ENCODE peak calls at places on chromosomes 1 and 21, in ten cellular contexts. One of them, this sample, is unnamed.

GRCh38 chr1:98256700-98257099 is 335.9 kb upstream of the DPYD start:
- DNase-seq in heart right ventricle: no peak
- DNase-seq in psoas muscle: no peak
- DNase-seq in GM23338: no peak
- DNase-seq in IMR-90: no peak
- DNase-seq in fibroblast of mammary gland: no peak
- DNase-seq in neural crest cell: no peak
- DNase-seq in progenitor cell of endocrine pancreas: no peak
- DNase-seq in GM10248: no peak
- DNase-seq in OCI-LY7: no peak
- DNase-seq in this sample: no peak

GRCh38 chr1:171913385-171913784 is 72.1 kb downstream of the DNM3 start:
- DNase-seq in heart right ventricle: no peak
- DNase-seq in progenitor cell of endocrine pancreas: no peak
- DNase-seq in fibroblast of mammary gland: peak
- DNase-seq in psoas muscle: no peak
- DNase-seq in GM23338: no peak
- DNase-seq in GM10248: no peak
- DNase-seq in OCI-LY7: no peak
- DNase-seq in IMR-90: no peak
- DNase-seq in neural crest cell: no peak
- DNase-seq in this sample: no peak

GRCh38 chr1:234963180-234963903 is 165.3 kb downstream of the TOMM20 start:
- DNase-seq in heart right ventricle: peak
- DNase-seq in fibroblast of mammary gland: peak
- DNase-seq in GM23338: no peak
- DNase-seq in GM10248: peak
- DNase-seq in OCI-LY7: peak
- DNase-seq in psoas muscle: peak
- DNase-seq in progenitor cell of endocrine pancreas: no peak
- DNase-seq in neural crest cell: no peak
- DNase-seq in IMR-90: peak
- DNase-seq in this sample: no peak

GRCh38 chr1:200226268-200226968 is 183.4 kb downstream of the ZNF281 start:
- DNase-seq in fibroblast of mammary gland: no peak
- DNase-seq in GM10248: no peak
- DNase-seq in OCI-LY7: peak
- DNase-seq in GM23338: peak
- DNase-seq in neural crest cell: no peak
- DNase-seq in progenitor cell of endocrine pancreas: no peak
- DNase-seq in psoas muscle: no peak
- DNase-seq in heart right ventricle: no peak
- DNase-seq in IMR-90: peak
- DNase-seq in this sample: no peak

GRCh38 chr1:225670806-225671733 is 18.1 kb upstream of the ENAH start:
- DNase-seq in OCI-LY7: no peak
- DNase-seq in fibroblast of mammary gland: no peak
- DNase-seq in neural crest cell: no peak
- DNase-seq in IMR-90: no peak
- DNase-seq in psoas muscle: no peak
- DNase-seq in progenitor cell of endocrine pancreas: no peak
- DNase-seq in GM23338: no peak
- DNase-seq in heart right ventricle: no peak
- DNase-seq in GM10248: no peak
- DNase-seq in this sample: no peak

GRCh38 chr21:45386336-45386727 is 18.6 kb upstream of the COL18A1 start:
- DNase-seq in psoas muscle: peak
- DNase-seq in neural crest cell: no peak
- DNase-seq in GM23338: no peak
- DNase-seq in heart right ventricle: no peak
- DNase-seq in GM10248: no peak
- DNase-seq in fibroblast of mammary gland: no peak
- DNase-seq in progenitor cell of endocrine pancreas: no peak
- DNase-seq in IMR-90: no peak
- DNase-seq in OCI-LY7: no peak
- DNase-seq in this sample: no peak

GRCh38 chr1:108200627-108201106 is 524 bp upstream of the SLC25A24 start:
- DNase-seq in psoas muscle: no peak
- DNase-seq in fibroblast of mammary gland: peak
- DNase-seq in GM10248: peak
- DNase-seq in IMR-90: peak
- DNase-seq in progenitor cell of endocrine pancreas: no peak
- DNase-seq in OCI-LY7: peak
- DNase-seq in GM23338: peak
- DNase-seq in heart right ventricle: no peak
- DNase-seq in neural crest cell: no peak
- DNase-seq in this sample: peak

GRCh38 chr1:91173379-91173890 is 151.6 kb upstream of the ZNF644 start:
- DNase-seq in OCI-LY7: no peak
- DNase-seq in fibroblast of mammary gland: peak
- DNase-seq in heart right ventricle: no peak
- DNase-seq in GM10248: no peak
- DNase-seq in GM23338: no peak
- DNase-seq in progenitor cell of endocrine pancreas: no peak
- DNase-seq in neural crest cell: no peak
- DNase-seq in IMR-90: no peak
- DNase-seq in psoas muscle: no peak
- DNase-seq in this sample: no peak

GRCh38 chr1:41672173-41672572 is 187.7 kb upstream of the EDN2 start:
- DNase-seq in GM10248: no peak
- DNase-seq in neural crest cell: no peak
- DNase-seq in OCI-LY7: no peak
- DNase-seq in heart right ventricle: no peak
- DNase-seq in psoas muscle: no peak
- DNase-seq in IMR-90: peak
- DNase-seq in fibroblast of mammary gland: peak
- DNase-seq in progenitor cell of endocrine pancreas: no peak
- DNase-seq in GM23338: no peak
- DNase-seq in this sample: no peak

GRCh38 chr1:247386695-247387094 is 29.3 kb upstream of the NLRP3 start:
- DNase-seq in GM23338: no peak
- DNase-seq in fibroblast of mammary gland: peak
- DNase-seq in OCI-LY7: no peak
- DNase-seq in progenitor cell of endocrine pancreas: no peak
- DNase-seq in GM10248: no peak
- DNase-seq in heart right ventricle: no peak
- DNase-seq in neural crest cell: no peak
- DNase-seq in psoas muscle: no peak
- DNase-seq in IMR-90: peak
- DNase-seq in this sample: no peak

GRCh38 chr1:21590116-21590905 is 78.8 kb downstream of the RAP1GAP start:
- DNase-seq in fibroblast of mammary gland: no peak
- DNase-seq in OCI-LY7: no peak
- DNase-seq in GM23338: no peak
- DNase-seq in IMR-90: no peak
- DNase-seq in neural crest cell: no peak
- DNase-seq in heart right ventricle: no peak
- DNase-seq in progenitor cell of endocrine pancreas: no peak
- DNase-seq in GM10248: no peak
- DNase-seq in psoas muscle: no peak
- DNase-seq in this sample: no peak

DNA sequence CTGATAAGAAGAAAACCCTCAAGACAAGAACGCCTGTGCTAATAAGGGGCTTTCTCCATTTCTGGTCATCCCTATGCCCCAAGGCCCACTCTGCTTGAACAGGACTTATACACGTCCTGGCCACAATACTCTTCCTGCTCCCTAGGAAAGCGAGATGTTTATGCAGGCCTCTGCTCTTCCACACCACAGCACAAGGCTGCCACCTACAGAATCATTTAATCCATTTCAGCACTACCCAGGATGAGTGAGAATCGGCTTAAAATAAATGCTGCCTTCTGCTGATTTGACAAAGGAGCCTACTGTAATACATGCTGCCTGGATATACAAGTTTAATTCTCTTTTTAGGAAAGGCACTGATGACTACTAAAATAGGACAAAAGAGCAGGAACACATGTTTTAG is 29.4 kb downstream of the FRRS1 start:
- DNase-seq in GM23338: peak
- DNase-seq in progenitor cell of endocrine pancreas: no peak
- DNase-seq in GM10248: no peak
- DNase-seq in OCI-LY7: peak
- DNase-seq in psoas muscle: no peak
- DNase-seq in fibroblast of mammary gland: peak
- DNase-seq in heart right ventricle: no peak
- DNase-seq in neural crest cell: no peak
- DNase-seq in IMR-90: peak
- DNase-seq in this sample: peak
- TF ChIP-seq CTCF in GM23338: peak
- TF ChIP-seq CTCF in progenitor cell of endocrine pancreas: peak
- TF ChIP-seq CTCF in GM10248: no peak
- TF ChIP-seq CTCF in OCI-LY7: peak
- TF ChIP-seq CTCF in psoas muscle: peak
- TF ChIP-seq CTCF in fibroblast of mammary gland: peak
- TF ChIP-seq CTCF in heart right ventricle: peak
- TF ChIP-seq CTCF in neural crest cell: peak
- TF ChIP-seq CTCF in IMR-90: peak
- TF ChIP-seq CTCF in this sample: peak

GRCh38 chr1:246280551-246280950 is 226.5 kb downstream of the SMYD3 start:
- DNase-seq in heart right ventricle: no peak
- DNase-seq in fibroblast of mammary gland: peak
- DNase-seq in neural crest cell: no peak
- DNase-seq in progenitor cell of endocrine pancreas: no peak
- DNase-seq in psoas muscle: no peak
- DNase-seq in OCI-LY7: no peak
- DNase-seq in IMR-90: peak
- DNase-seq in GM23338: peak
- DNase-seq in GM10248: no peak
- DNase-seq in this sample: no peak
- TF ChIP-seq CTCF in heart right ventricle: no peak
- TF ChIP-seq CTCF in fibroblast of mammary gland: peak
- TF ChIP-seq CTCF in neural crest cell: peak
- TF ChIP-seq CTCF in progenitor cell of endocrine pancreas: peak
- TF ChIP-seq CTCF in psoas muscle: no peak
- TF ChIP-seq CTCF in OCI-LY7: peak
- TF ChIP-seq CTCF in IMR-90: peak
- TF ChIP-seq CTCF in GM23338: no peak
- TF ChIP-seq CTCF in GM10248: peak
- TF ChIP-seq CTCF in this sample: peak

GRCh38 chr1:151444791-151445177 is 14.5 kb downstream of the POGZ start:
- DNase-seq in OCI-LY7: peak
- DNase-seq in heart right ventricle: no peak
- DNase-seq in progenitor cell of endocrine pancreas: no peak
- DNase-seq in GM10248: no peak
- DNase-seq in psoas muscle: no peak
- DNase-seq in fibroblast of mammary gland: no peak
- DNase-seq in IMR-90: no peak
- DNase-seq in GM23338: no peak
- DNase-seq in neural crest cell: no peak
- DNase-seq in this sample: no peak

DNA sequence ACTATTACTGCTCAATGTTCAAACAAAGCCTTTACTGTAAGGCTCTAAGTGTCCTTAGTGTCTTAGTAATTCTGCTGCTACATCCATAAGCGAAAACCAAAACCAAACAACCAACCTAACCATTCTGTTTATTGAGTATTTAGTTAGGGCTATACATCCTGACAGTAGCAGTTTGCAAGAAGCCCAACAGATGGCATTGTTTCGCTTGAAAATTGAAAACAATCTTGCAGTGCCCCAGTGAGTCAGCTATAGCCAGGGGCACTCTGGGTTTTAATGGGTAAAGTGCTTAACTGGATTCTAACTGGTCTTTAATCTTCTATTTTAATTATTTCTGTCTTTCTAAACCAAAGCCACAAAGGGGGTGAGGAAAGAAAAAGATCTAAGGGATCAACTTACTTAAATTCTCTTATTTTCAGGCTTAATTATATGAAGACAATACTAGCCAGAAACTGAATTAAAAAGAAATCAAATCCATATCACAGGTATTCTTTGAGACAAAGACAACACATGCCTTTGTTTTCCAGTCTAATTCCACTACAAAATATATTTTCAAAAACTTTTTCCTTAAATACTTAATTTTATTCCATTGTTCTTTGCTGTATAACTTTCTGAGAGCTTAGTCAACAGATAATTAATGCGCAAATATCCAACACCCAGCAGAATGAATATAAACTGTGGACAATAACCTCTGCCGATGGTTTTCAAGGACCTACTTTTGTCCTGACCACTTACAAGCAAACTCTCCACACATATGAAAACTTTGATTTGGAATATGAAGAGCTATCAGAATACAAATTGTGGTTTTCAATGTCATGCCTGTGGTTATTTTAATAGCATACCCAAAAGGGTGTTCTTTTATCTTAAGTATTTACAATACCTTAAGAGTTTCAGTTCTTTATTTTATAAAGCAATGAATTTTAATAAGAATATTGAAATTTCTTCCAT is 15.2 kb downstream of the POGZ start:
- DNase-seq in OCI-LY7: peak
- DNase-seq in heart right ventricle: no peak
- DNase-seq in GM10248: peak
- DNase-seq in fibroblast of mammary gland: peak
- DNase-seq in GM23338: peak
- DNase-seq in psoas muscle: no peak
- DNase-seq in progenitor cell of endocrine pancreas: peak
- DNase-seq in IMR-90: peak
- DNase-seq in neural crest cell: peak
- DNase-seq in this sample: peak
- TF ChIP-seq CTCF in OCI-LY7: peak
- TF ChIP-seq CTCF in heart right ventricle: peak
- TF ChIP-seq CTCF in GM10248: peak
- TF ChIP-seq CTCF in fibroblast of mammary gland: peak
- TF ChIP-seq CTCF in GM23338: peak
- TF ChIP-seq CTCF in psoas muscle: peak
- TF ChIP-seq CTCF in progenitor cell of endocrine pancreas: peak
- TF ChIP-seq CTCF in IMR-90: peak
- TF ChIP-seq CTCF in neural crest cell: peak
- TF ChIP-seq CTCF in this sample: peak

DNA sequence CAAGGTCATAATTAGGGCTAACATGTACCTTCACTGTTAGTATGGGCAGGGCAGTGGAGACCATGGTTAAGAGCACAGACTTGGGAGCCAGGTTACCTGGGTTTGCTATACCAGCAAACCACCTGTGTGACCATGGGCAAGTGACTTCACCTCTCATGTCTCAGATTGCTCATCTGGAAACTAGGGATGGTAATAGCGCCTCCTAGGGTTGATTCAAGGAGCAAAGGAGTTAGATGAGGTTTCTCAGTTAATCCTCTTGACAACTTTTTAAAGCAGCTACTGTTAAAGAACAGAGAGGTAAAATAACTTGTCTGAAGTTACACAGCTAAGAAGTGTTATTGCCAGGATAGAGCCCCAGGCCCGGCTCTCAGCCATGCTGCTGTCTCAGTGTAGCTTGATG is 790 bp upstream of the MATN1 start:
- DNase-seq in GM10248: no peak
- DNase-seq in heart right ventricle: no peak
- DNase-seq in psoas muscle: peak
- DNase-seq in fibroblast of mammary gland: no peak
- DNase-seq in OCI-LY7: no peak
- DNase-seq in IMR-90: no peak
- DNase-seq in progenitor cell of endocrine pancreas: no peak
- DNase-seq in neural crest cell: no peak
- DNase-seq in GM23338: peak
- DNase-seq in this sample: no peak
- TF ChIP-seq CTCF in GM10248: no peak
- TF ChIP-seq CTCF in heart right ventricle: no peak
- TF ChIP-seq CTCF in psoas muscle: no peak
- TF ChIP-seq CTCF in fibroblast of mammary gland: peak
- TF ChIP-seq CTCF in OCI-LY7: peak
- TF ChIP-seq CTCF in IMR-90: peak
- TF ChIP-seq CTCF in progenitor cell of endocrine pancreas: no peak
- TF ChIP-seq CTCF in neural crest cell: peak
- TF ChIP-seq CTCF in GM23338: peak
- TF ChIP-seq CTCF in this sample: peak

This sample was measured in nephron progenitor cell.